ENCODE peak calls at places on chromosome 17, in five cellular contexts. N, F, P, A and X are unnamed samples.

GRCh38 chr17:76872221-76872873 is 4.1 kb downstream of the MGAT5B start:
- DNase-seq in N (no peak), P (no peak), F (no peak), A (peak; percentile 36), X (peak; percentile 2)

GRCh38 chr17:50847566-50847965 is 12.2 kb downstream of the WFIKKN2 start:
- DNase-seq in P (no peak), A (no peak), F (no peak), N (no peak), X (no peak)

GRCh38 chr17:76353599-76354316 is at the start of gene PRPSAP1:
- DNase-seq in F (peak; percentile 81), A (peak; percentile 86), N (peak; percentile 51), P (peak; percentile 96), X (peak; percentile 96)

GRCh38 chr17:31252741-31253140 is 44.3 kb downstream of the OMG start:
- DNase-seq in F (no peak), A (no peak), N (no peak), P (no peak), X (no peak)

GRCh38 chr17:76104140-76104895 is 731 bp upstream of the EXOC7 start:
- DNase-seq in F (no peak), P (no peak), N (no peak), A (no peak), X (no peak)

GRCh38 chr17:3724373-3725077 is 822 bp downstream of the HASPIN start:
- DNase-seq in P (no peak), F (peak; percentile 24), A (no peak), N (no peak), X (no peak)

GRCh38 chr17:499836-500543 is 147.4 kb upstream of the RPH3AL start:
- DNase-seq in N (no peak), P (no peak), A (no peak), F (no peak), X (no peak)

GRCh38 chr17:37813753-37814152 is 68.9 kb upstream of the HNF1B start:
- DNase-seq in N (no peak), P (no peak), A (no peak), F (no peak), X (no peak)

GRCh38 chr17:34474706-34475105 is 104.7 kb upstream of the TMEM132E start:
- DNase-seq in P (peak; percentile 34), A (no peak), N (no peak), F (no peak), X (no peak)

GRCh38 chr17:45036696-45037095 is 14.7 kb downstream of the DCAKD start:
- DNase-seq in A (no peak), N (no peak), P (no peak), F (no peak), X (no peak)

GRCh38 chr17:60065867-60066266 is 12.9 kb downstream of the HEATR6 start:
- DNase-seq in F (no peak), P (no peak), N (no peak), A (no peak), X (no peak)

GRCh38 chr17:56203430-56203829 is 50.2 kb downstream of the ANKFN1 start:
- DNase-seq in A (no peak), P (no peak), F (no peak), N (no peak), X (no peak)

GRCh38 chr17:40097931-40098845 is 2.2 kb downstream of the NR1D1 start:
- DNase-seq in N (no peak), F (no peak), P (no peak), A (peak; percentile 59), X (no peak)

GRCh38 chr17:81046770-81047359 is 11.9 kb downstream of the BAIAP2 start:
- DNase-seq in N (no peak), F (no peak), P (no peak), A (no peak), X (no peak)

GRCh38 chr17:79919164-79919585 is 79.9 kb upstream of the CBX4 start:
- DNase-seq in F (no peak), A (no peak), P (no peak), N (no peak), X (no peak)

GRCh38 chr17:78377858-78378224 is 608 bp upstream of the PGS1 start:
- DNase-seq in P (peak; percentile 23), F (no peak), N (no peak), A (no peak), X (no peak)

GRCh38 chr17:59845595-59846390 is 47.0 kb downstream of the TUBD1 start:
- DNase-seq in F (no peak), A (peak; percentile 49), P (no peak), N (no peak), X (no peak)

GRCh38 chr17:72407336-72408121 is 286.7 kb downstream of the SOX9 start:
- DNase-seq in P (no peak), N (no peak), F (no peak), A (no peak), X (no peak)

GRCh38 chr17:28476076-28476475 is 2.6 kb downstream of the SLC13A2 start:
- DNase-seq in N (no peak), F (no peak), A (peak; percentile 8), P (no peak), X (no peak)

GRCh38 chr17:54085020-54085419 is 262.3 kb downstream of the KIF2B start:
- DNase-seq in F (no peak), N (no peak), P (no peak), A (no peak), X (no peak)

GRCh38 chr17:75518983-75519540 is 2.7 kb downstream of the TSEN54 start:
- DNase-seq in A (no peak), N (no peak), P (no peak), F (no peak), X (no peak)

GRCh38 chr17:57002904-57003303 is 25.0 kb downstream of the SCPEP1 start:
- DNase-seq in A (no peak), P (no peak), F (no peak), N (no peak), X (no peak)

GRCh38 chr17:70344356-70345060 is 175.2 kb downstream of the KCNJ2 start:
- DNase-seq in A (no peak), F (no peak), N (no peak), P (no peak), X (no peak)

GRCh38 chr17:7250655-7251329 is 742 bp downstream of the CTDNEP1 start:
- DNase-seq in P (peak; percentile 38), N (no peak), A (no peak), F (no peak), X (no peak)

GRCh38 chr17:15091825-15092224 is 173.3 kb downstream of the PMP22 start:
- DNase-seq in A (no peak), P (peak; percentile 37), F (no peak), N (no peak), X (no peak)

GRCh38 chr17:80991645-80992076 is at the start of gene CHMP6:
- DNase-seq in N (no peak), A (peak; percentile 81), P (peak; percentile 89), F (peak; percentile 80), X (peak; percentile 79)

GRCh38 chr17:81350320-81350686 is 45.0 kb upstream of the BAHCC1 start:
- DNase-seq in P (no peak), N (no peak), A (no peak), F (no peak), X (no peak)

GRCh38 chr17:17088511-17089205 is 46.4 kb downstream of the MPRIP start:
- DNase-seq in F (no peak), N (no peak), A (no peak), P (no peak), X (no peak)

GRCh38 chr17:39776267-39776666 is 38.5 kb downstream of the GRB7 start:
- DNase-seq in P (no peak), F (no peak), A (no peak), N (no peak), X (no peak)

GRCh38 chr17:75668489-75668888 is 1.4 kb downstream of the SAP30BP start:
- DNase-seq in F (no peak), P (no peak), A (no peak), N (no peak), X (no peak)